ENCODE peak calls at places on chromosomes 11 and 22, in eight cellular contexts. K is H9, S is tibial nerve, C is ascending aorta, F is heart right ventricle, T is lower lobe of right lung, R is esophagus squamous epithelium, O is adrenal gland. I is an unnamed sample.
A peak's percentile ranks its signal among the peaks of the same experiment; 100 is the strongest.

GRCh38 chr11:128802358-128802981 is 64.6 kb downstream of the KCNJ1 start:
- DNase-seq in F (no peak), C (no peak), R (no peak), K (peak; percentile 68), O (no peak), S (no peak), T (no peak), I (no peak)

GRCh38 chr11:19595840-19596751 is 116.5 kb upstream of the NAV2 start:
- DNase-seq in F (peak; percentile 54), R (no peak), O (peak; percentile 48), K (no peak), S (no peak), T (no peak), C (peak; percentile 95), I (no peak)

GRCh38 chr22:46074771-46075551 is 75.4 kb upstream of the PPARA start:
- DNase-seq in K (no peak), O (peak; percentile 44), T (peak; percentile 52), R (no peak), F (peak; percentile 21), C (peak; percentile 61), S (peak; percentile 7), I (no peak)

GRCh38 chr11:13382751-13383150 is 80.3 kb downstream of the BTBD10 start:
- DNase-seq in S (no peak), O (no peak), T (no peak), K (no peak), C (no peak), R (no peak), F (no peak), I (no peak)

GRCh38 chr11:77611921-77612320 is 22.2 kb downstream of the AQP11 start:
- DNase-seq in S (no peak), C (no peak), K (no peak), O (no peak), T (no peak), R (no peak), F (no peak), I (no peak)

GRCh38 chr11:133787379-133788103 is 57.8 kb downstream of the SPATA19 start:
- DNase-seq in R (no peak), F (peak; percentile 64), K (peak; percentile 82), T (no peak), C (no peak), O (no peak), S (no peak), I (no peak)

GRCh38 chr22:48629631-48630443 is 1197.8 kb downstream of the BRD1 start:
- DNase-seq in K (no peak), R (no peak), O (no peak), T (no peak), S (no peak), F (no peak), C (no peak), I (peak; percentile 60)

GRCh38 chr22:49011769-49012598 is 815.7 kb downstream of the BRD1 start:
- DNase-seq in C (peak; percentile 63), T (peak; percentile 9), K (peak; percentile 24), O (no peak), S (peak; percentile 4), R (no peak), F (no peak), I (no peak)

GRCh38 chr11:107999759-108000455 is 8.8 kb upstream of the CUL5 start:
- DNase-seq in R (no peak), F (no peak), T (no peak), S (no peak), C (no peak), K (peak; percentile 85), O (peak; percentile 9), I (no peak)

GRCh38 chr11:94417386-94417987 is 16.3 kb upstream of the GPR83 start:
- DNase-seq in R (no peak), T (no peak), S (no peak), K (no peak), O (no peak), F (no peak), C (no peak), I (no peak)

GRCh38 chr11:84901986-84902385 is 725.2 kb downstream of the DLG2 start:
- DNase-seq in C (no peak), S (no peak), O (no peak), K (no peak), T (no peak), F (no peak), R (no peak), I (no peak)

GRCh38 chr11:124877631-124878496 is 12.6 kb downstream of the ROBO3 start:
- DNase-seq in S (no peak), F (no peak), C (peak; percentile 63), K (peak; percentile 55), O (no peak), T (no peak), R (no peak), I (no peak)

GRCh38 chr11:99423435-99423983 is 402.8 kb downstream of the CNTN5 start:
- DNase-seq in C (no peak), F (no peak), O (no peak), S (no peak), R (no peak), K (peak; percentile 25), T (no peak), I (no peak)

GRCh38 chr22:23563111-23563510 is 17.0 kb downstream of the IGLL1 start:
- DNase-seq in S (no peak), F (no peak), R (no peak), C (peak; percentile 22), T (no peak), O (no peak), K (no peak), I (no peak)

GRCh38 chr22:39690901-39691620 is 120.5 kb downstream of the CACNA1I start:
- DNase-seq in O (peak; percentile 16), T (no peak), F (no peak), C (no peak), K (peak; percentile 47), S (no peak), R (no peak), I (peak; percentile 67)

GRCh38 chr11:73087730-73088129 is 54.4 kb downstream of the FCHSD2 start:
- DNase-seq in R (no peak), S (no peak), T (no peak), F (no peak), K (no peak), O (peak; percentile 21), C (no peak), I (no peak)

GRCh38 chr22:30650508-30651116 is 15.0 kb downstream of the SLC35E4 start:
- DNase-seq in C (no peak), T (no peak), K (no peak), F (no peak), S (no peak), R (no peak), O (no peak), I (peak; percentile 72)

DNA sequence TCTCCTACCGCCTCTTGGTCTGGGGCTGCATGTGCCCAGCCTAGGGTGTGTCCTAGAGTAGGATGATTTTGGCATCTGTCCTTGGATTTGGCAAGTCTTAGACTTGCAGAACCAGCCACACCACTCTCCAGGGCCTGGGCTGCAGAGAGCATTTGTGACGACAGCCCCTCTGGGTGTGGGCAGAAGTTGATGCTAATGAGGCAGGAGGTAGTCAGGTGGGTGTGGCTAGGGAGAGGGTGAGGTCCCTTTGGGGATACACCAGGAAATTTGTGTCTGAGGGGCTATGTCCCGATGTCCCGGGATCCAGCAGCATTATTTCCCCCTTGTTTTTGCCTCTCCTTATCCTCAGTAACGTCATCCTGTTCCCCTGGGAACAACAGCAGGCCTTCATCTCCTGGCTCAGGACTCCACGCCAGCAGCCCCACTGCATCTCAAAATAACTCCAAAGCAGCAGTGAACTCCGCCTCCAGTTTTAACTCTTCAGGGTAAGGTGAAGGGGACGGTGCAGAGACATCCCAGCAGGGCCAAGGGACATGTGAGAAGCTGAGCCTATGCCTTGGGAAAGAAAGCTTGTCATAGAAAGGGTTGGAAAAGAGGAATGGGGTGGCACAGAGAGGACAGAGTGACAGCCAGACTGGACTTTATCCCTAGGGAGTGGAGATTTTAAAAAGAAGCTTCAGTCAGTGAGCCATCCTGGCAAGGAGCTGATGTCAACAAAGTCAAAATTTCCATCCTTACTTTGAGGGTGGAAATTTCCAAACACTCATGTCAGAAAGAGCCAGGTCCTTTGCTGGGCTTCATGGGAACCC is 8.0 kb upstream of the TLCD5 start:
- DNase-seq in C (peak; percentile 82), O (peak; percentile 39), T (peak; percentile 84), S (peak; percentile 23), F (peak; percentile 57), R (no peak), K (peak; percentile 87), I (no peak)
- H3K27ac ChIP-seq in C (peak overlapping the region; percentile 76), O (peak overlapping the region; percentile 73), T (peak overlapping the region; percentile 61), S (peak overlapping the region; percentile 52), F (peak overlapping the region; percentile 71), R (peak overlapping the region; percentile 85), K (no peak overlapping the region), I (peak overlapping the region; percentile 86)

GRCh38 chr22:41966607-41967240 is 2.5 kb upstream of the SEPTIN3 start:
- DNase-seq in K (peak; percentile 81), F (no peak), S (no peak), O (peak; percentile 91), C (no peak), R (no peak), T (no peak), I (peak; percentile 50)
- TF ChIP-seq CTCF in K (peak; percentile 67), F (peak; percentile 29), S (peak; percentile 21), O (peak; percentile 43), C (peak; percentile 30), R (no peak), T (peak; percentile 44), I (peak; percentile 64)

GRCh38 chr11:8062781-8063257 is 18.2 kb upstream of the TUB start:
- DNase-seq in C (peak; percentile 57), T (no peak), S (no peak), K (no peak), O (peak; percentile 49), R (no peak), F (no peak), I (no peak)
- H3K27ac ChIP-seq in C (peak overlapping the region; percentile 35), T (peak overlapping the region; percentile 31), S (no peak overlapping the region), K (no peak overlapping the region), O (peak overlapping the region; percentile 87), R (peak overlapping the region; percentile 66), F (peak overlapping the region; percentile 67), I (peak overlapping the region; percentile 18)

GRCh38 chr22:36368359-36368983 is 19.3 kb downstream of the MYH9 start:
- DNase-seq in T (no peak), C (no peak), S (no peak), F (no peak), R (no peak), K (peak; percentile 92), O (no peak), I (no peak)
- TF ChIP-seq CTCF in T (peak; percentile 21), C (no peak), S (no peak), F (peak; percentile 7), R (no peak), K (no peak), O (peak; percentile 10), I (no peak)

I was measured in dorsolateral prefrontal cortex.